ENCODE peak calls at places on chromosomes 6 and 20, in six cellular contexts. G is psoas muscle, M is mucosa of descending colon, D is stomach, U is aorta, V is ascending aorta. Q is an unnamed sample. For H3K36me3, the result is how much of the 10 kb centered on the place peaks cover.

GRCh38 chr20:50328996-50329898 is 138.6 kb downstream of the CEBPB start:
- DNase-seq in G (no peak), M (no peak), D (no peak), U (no peak), V (no peak), Q (no peak)

GRCh38 chr6:91751496-91751895 is 1164.6 kb upstream of the MAP3K7 start:
- DNase-seq in G (no peak), M (no peak), D (no peak), U (no peak), V (no peak), Q (no peak)

GRCh38 chr6:72968704-72969103 is 256.6 kb downstream of the KHDC1L start:
- DNase-seq in G (no peak), M (no peak), D (no peak), U (no peak), V (no peak), Q (no peak)

GRCh38 chr6:113857565-113858066 is 471 bp downstream of the MARCKS start:
- DNase-seq in G (peak), M (peak), D (peak), U (peak), V (peak), Q (peak)

GRCh38 chr6:99344289-99344688 is 5.2 kb downstream of the FAXC start:
- DNase-seq in G (no peak), M (no peak), D (no peak), U (no peak), V (no peak), Q (no peak)

GRCh38 chr6:159104931-159105330 is 60.1 kb upstream of the TAGAP start:
- DNase-seq in G (peak), M (no peak), D (no peak), U (no peak), V (no peak), Q (peak)

GRCh38 chr6:14804001-14804401 is 441.9 kb upstream of the JARID2 start:
- DNase-seq in G (no peak), M (no peak), D (no peak), U (no peak), V (no peak), Q (no peak)

GRCh38 chr6:118709859-118710350 is 58.5 kb upstream of the CEP85L start:
- DNase-seq in G (no peak), M (peak), D (peak), U (no peak), V (no peak), Q (no peak)

GRCh38 chr20:23145281-23145700 is 59.2 kb upstream of the CD93 start:
- DNase-seq in G (peak), M (no peak), D (no peak), U (peak), V (peak), Q (no peak)

DNA sequence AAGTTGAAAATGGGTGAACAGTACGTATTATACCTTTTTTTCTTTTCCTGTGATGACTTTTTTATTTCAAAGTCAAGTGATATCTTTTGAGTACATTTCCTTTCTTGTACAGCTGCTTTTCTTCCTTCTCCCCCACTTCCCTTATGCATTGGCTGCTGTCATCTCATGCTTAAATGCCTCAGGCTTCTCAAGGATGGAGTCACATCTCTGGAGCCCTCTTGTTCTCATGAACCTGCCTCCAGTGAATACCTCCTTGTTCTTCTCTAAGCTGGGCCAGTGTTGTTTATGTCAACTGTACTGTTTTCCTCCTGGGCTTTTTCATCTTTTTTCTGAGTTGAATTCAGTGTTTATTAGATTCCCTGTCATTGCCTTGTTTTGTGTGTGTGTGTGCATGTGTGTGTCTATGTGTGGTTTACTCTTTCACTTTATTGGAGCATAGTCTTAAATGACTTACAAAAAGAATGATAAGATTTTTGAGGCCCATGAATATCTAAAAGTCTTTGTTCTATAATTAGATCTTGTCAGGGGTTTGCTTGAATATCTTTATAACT is 23.6 kb downstream of the STXBP5 start:
- DNase-seq in G (no peak), M (no peak), D (no peak), U (no peak), V (no peak), Q (no peak)
- H3K36me3 ChIP-seq in G (under half), M (under half), D (under half), U (under half), V (under half), Q (under half)

DNA sequence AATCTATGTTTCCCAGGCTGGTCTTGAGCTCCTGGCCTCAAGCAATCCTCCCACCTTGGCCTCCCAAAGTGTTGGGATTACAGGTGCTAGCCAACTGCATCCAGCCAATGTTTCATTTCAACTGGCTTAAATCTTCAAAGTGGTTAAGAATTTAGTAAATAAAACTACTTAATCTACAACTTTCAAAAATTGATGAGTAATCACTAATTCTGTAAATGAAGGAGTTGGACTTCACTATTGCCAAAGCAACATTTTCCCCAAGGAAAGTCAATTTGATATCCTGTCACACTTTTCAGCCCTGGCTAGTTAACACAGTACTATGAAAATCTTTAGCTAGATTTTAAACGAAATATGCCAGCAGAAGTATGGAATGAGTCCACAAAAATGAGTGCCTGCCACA is 3.8 kb downstream of the TOMM6 start:
- DNase-seq in G (no peak), M (no peak), D (no peak), U (no peak), V (no peak), Q (no peak)
- H3K36me3 ChIP-seq in G (half or more), M (under half), D (half or more), U (under half), V (under half), Q (under half)

DNA sequence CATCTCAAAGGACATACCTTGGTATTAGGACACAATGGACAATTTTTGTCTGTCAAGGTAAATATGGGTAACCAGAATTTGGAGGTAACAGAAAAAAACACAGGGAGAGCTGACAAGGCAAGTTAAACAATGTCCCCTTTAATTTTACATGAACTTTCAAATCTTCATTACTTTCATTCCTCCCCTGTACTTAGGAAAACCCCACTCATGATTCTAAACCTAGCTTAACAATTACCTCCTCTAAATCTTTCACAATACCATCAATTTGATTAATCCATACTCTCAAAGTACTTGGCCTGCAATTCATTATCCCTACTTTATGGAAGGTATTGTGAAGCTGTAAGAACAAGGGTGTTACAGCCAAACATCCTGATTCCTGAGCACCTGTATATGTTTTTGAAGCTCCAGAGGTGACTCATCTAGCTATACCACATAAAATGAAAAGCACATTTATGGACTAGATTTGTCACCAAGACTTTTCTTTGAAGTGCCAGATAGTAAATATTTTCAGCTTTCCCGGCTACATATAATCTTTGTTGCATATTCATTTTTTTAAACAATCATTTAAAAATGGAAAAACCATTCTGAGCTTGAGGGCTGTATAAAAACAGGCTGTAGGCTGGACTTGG is 23.0 kb downstream of the DEK start:
- DNase-seq in G (no peak), M (no peak), D (no peak), U (no peak), V (no peak), Q (no peak)
- H3K36me3 ChIP-seq in G (half or more), M (under half), D (half or more), U (under half), V (under half), Q (under half)

DNA sequence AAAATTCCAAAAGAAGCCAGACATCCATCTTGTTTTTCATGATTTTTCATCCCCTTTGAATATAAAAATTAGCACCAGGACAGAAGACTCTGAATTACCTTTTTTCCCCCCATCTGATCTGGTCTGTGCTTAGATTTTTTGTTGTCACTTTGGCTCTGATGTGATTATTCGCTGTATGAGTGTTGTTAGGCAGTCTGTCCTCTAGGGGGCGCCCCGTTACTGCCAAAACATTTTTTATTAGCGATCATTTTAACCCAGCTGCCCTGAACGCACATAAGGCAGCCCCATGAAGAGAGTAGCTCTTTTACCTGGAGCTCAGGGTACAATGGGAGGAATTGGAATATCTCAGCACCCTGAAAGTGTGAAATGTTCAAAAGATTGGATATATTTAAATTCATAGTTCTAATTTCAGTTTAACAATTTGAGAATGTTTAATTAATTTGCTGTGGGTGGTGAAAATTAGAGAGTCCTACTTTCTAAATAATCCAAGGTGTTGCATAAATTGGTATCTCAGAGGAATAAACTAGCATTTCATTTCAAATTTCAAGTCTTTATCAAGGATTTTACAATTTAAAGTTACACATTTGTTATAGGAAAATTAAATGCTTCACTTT is 60.8 kb downstream of the PRPH2 start:
- DNase-seq in G (peak), M (peak), D (peak), U (peak), V (peak), Q (no peak)
- H3K36me3 ChIP-seq in G (half or more), M (under half), D (half or more), U (under half), V (half or more), Q (half or more)

GRCh38 chr20:49276201-49276894 is 1.5 kb downstream of the ZNFX1 start:
- DNase-seq in G (no peak), M (no peak), D (no peak), U (no peak), V (peak), Q (no peak)
- H3K36me3 ChIP-seq in G (half or more), M (under half), D (half or more), U (under half), V (under half), Q (under half)

GRCh38 chr20:49283703-49284625 is 6.1 kb upstream of the ZNFX1 start:
- DNase-seq in G (no peak), M (no peak), D (no peak), U (no peak), V (no peak), Q (no peak)
- H3K36me3 ChIP-seq in G (half or more), M (half or more), D (half or more), U (under half), V (half or more), Q (half or more)